ENCODE peak calls at places on chromosomes 12 and 14, in six cellular contexts. One of them, this sample, is unnamed.

GRCh38 chr12:63915105-63915830 is 70.8 kb downstream of the SRGAP1 start:
- DNase-seq in memory B cell: no peak
- DNase-seq in left ventricle myocardium inferior: no peak
- DNase-seq in activated T-helper 1 cell treated with anti-CD3 and anti-CD28 coated beads, Interleukin-2, amount 50 U/mL, for 16 hours: no peak
- DNase-seq in cardiac fibroblast: peak
- DNase-seq in RWPE1: peak
- DNase-seq in this sample: peak

GRCh38 chr14:54127526-54127925 is 170.9 kb upstream of the BMP4 start:
- DNase-seq in memory B cell: no peak
- DNase-seq in left ventricle myocardium inferior: no peak
- DNase-seq in activated T-helper 1 cell treated with anti-CD3 and anti-CD28 coated beads, Interleukin-2, amount 50 U/mL, for 16 hours: no peak
- DNase-seq in cardiac fibroblast: peak
- DNase-seq in RWPE1: no peak
- DNase-seq in this sample: no peak

GRCh38 chr14:29671034-29671433 is 256.6 kb downstream of the PRKD1 start:
- DNase-seq in memory B cell: no peak
- DNase-seq in left ventricle myocardium inferior: no peak
- DNase-seq in activated T-helper 1 cell treated with anti-CD3 and anti-CD28 coated beads, Interleukin-2, amount 50 U/mL, for 16 hours: no peak
- DNase-seq in cardiac fibroblast: peak
- DNase-seq in RWPE1: no peak
- DNase-seq in this sample: no peak

GRCh38 chr12:131353826-131354225 is 357.1 kb upstream of the SFSWAP start:
- DNase-seq in memory B cell: no peak
- DNase-seq in left ventricle myocardium inferior: no peak
- DNase-seq in activated T-helper 1 cell treated with anti-CD3 and anti-CD28 coated beads, Interleukin-2, amount 50 U/mL, for 16 hours: no peak
- DNase-seq in cardiac fibroblast: no peak
- DNase-seq in RWPE1: peak
- DNase-seq in this sample: no peak

GRCh38 chr12:11894890-11895289 is 175.8 kb upstream of the BCL2L14 start:
- DNase-seq in memory B cell: no peak
- DNase-seq in left ventricle myocardium inferior: no peak
- DNase-seq in activated T-helper 1 cell treated with anti-CD3 and anti-CD28 coated beads, Interleukin-2, amount 50 U/mL, for 16 hours: no peak
- DNase-seq in cardiac fibroblast: no peak
- DNase-seq in RWPE1: no peak
- DNase-seq in this sample: no peak

GRCh38 chr14:57380935-57381334 is 9.5 kb upstream of the NAA30 start:
- DNase-seq in memory B cell: no peak
- DNase-seq in left ventricle myocardium inferior: no peak
- DNase-seq in activated T-helper 1 cell treated with anti-CD3 and anti-CD28 coated beads, Interleukin-2, amount 50 U/mL, for 16 hours: no peak
- DNase-seq in cardiac fibroblast: no peak
- DNase-seq in RWPE1: no peak
- DNase-seq in this sample: no peak

GRCh38 chr14:22177870-22178269 is 411.2 kb downstream of the DAD1 start:
- DNase-seq in memory B cell: no peak
- DNase-seq in left ventricle myocardium inferior: no peak
- DNase-seq in activated T-helper 1 cell treated with anti-CD3 and anti-CD28 coated beads, Interleukin-2, amount 50 U/mL, for 16 hours: no peak
- DNase-seq in cardiac fibroblast: no peak
- DNase-seq in RWPE1: no peak
- DNase-seq in this sample: no peak

GRCh38 chr14:22500954-22501353 is 88.1 kb downstream of the DAD1 start:
- DNase-seq in memory B cell: no peak
- DNase-seq in left ventricle myocardium inferior: no peak
- DNase-seq in activated T-helper 1 cell treated with anti-CD3 and anti-CD28 coated beads, Interleukin-2, amount 50 U/mL, for 16 hours: no peak
- DNase-seq in cardiac fibroblast: no peak
- DNase-seq in RWPE1: no peak
- DNase-seq in this sample: no peak

GRCh38 chr12:6341439-6342139 is at the start of gene TNFRSF1A:
- DNase-seq in memory B cell: no peak
- DNase-seq in left ventricle myocardium inferior: peak
- DNase-seq in activated T-helper 1 cell treated with anti-CD3 and anti-CD28 coated beads, Interleukin-2, amount 50 U/mL, for 16 hours: no peak
- DNase-seq in cardiac fibroblast: peak
- DNase-seq in RWPE1: peak
- DNase-seq in this sample: peak

GRCh38 chr14:61523751-61524150 is 171.6 kb upstream of the HIF1A start:
- DNase-seq in memory B cell: no peak
- DNase-seq in left ventricle myocardium inferior: no peak
- DNase-seq in activated T-helper 1 cell treated with anti-CD3 and anti-CD28 coated beads, Interleukin-2, amount 50 U/mL, for 16 hours: no peak
- DNase-seq in cardiac fibroblast: no peak
- DNase-seq in RWPE1: peak
- DNase-seq in this sample: no peak

GRCh38 chr14:93525691-93526451 is 95.1 kb downstream of the UNC79 start:
- DNase-seq in memory B cell: no peak
- DNase-seq in left ventricle myocardium inferior: no peak
- DNase-seq in activated T-helper 1 cell treated with anti-CD3 and anti-CD28 coated beads, Interleukin-2, amount 50 U/mL, for 16 hours: no peak
- DNase-seq in cardiac fibroblast: peak
- DNase-seq in RWPE1: no peak
- DNase-seq in this sample: no peak

GRCh38 chr12:30425445-30425844 is 270.2 kb downstream of the IPO8 start:
- DNase-seq in memory B cell: no peak
- DNase-seq in left ventricle myocardium inferior: no peak
- DNase-seq in activated T-helper 1 cell treated with anti-CD3 and anti-CD28 coated beads, Interleukin-2, amount 50 U/mL, for 16 hours: no peak
- DNase-seq in cardiac fibroblast: no peak
- DNase-seq in RWPE1: no peak
- DNase-seq in this sample: no peak

GRCh38 chr12:115569694-115570093 is 707.8 kb downstream of the MED13L start:
- DNase-seq in memory B cell: no peak
- DNase-seq in left ventricle myocardium inferior: no peak
- DNase-seq in activated T-helper 1 cell treated with anti-CD3 and anti-CD28 coated beads, Interleukin-2, amount 50 U/mL, for 16 hours: no peak
- DNase-seq in cardiac fibroblast: no peak
- DNase-seq in RWPE1: no peak
- DNase-seq in this sample: peak

GRCh38 chr12:23564454-23564853 is 385.0 kb downstream of the SOX5 start:
- DNase-seq in memory B cell: no peak
- DNase-seq in left ventricle myocardium inferior: no peak
- DNase-seq in activated T-helper 1 cell treated with anti-CD3 and anti-CD28 coated beads, Interleukin-2, amount 50 U/mL, for 16 hours: no peak
- DNase-seq in cardiac fibroblast: no peak
- DNase-seq in RWPE1: no peak
- DNase-seq in this sample: peak

GRCh38 chr14:63897706-63898105 is 44.9 kb downstream of the SYNE2 start:
- DNase-seq in memory B cell: no peak
- DNase-seq in left ventricle myocardium inferior: no peak
- DNase-seq in activated T-helper 1 cell treated with anti-CD3 and anti-CD28 coated beads, Interleukin-2, amount 50 U/mL, for 16 hours: no peak
- DNase-seq in cardiac fibroblast: peak
- DNase-seq in RWPE1: no peak
- DNase-seq in this sample: no peak

GRCh38 chr12:70236990-70237389 is 6.2 kb upstream of the CNOT2 start:
- DNase-seq in memory B cell: no peak
- DNase-seq in left ventricle myocardium inferior: no peak
- DNase-seq in activated T-helper 1 cell treated with anti-CD3 and anti-CD28 coated beads, Interleukin-2, amount 50 U/mL, for 16 hours: no peak
- DNase-seq in cardiac fibroblast: no peak
- DNase-seq in RWPE1: no peak
- DNase-seq in this sample: no peak

GRCh38 chr14:73097421-73097820 is 38.9 kb upstream of the PSEN1 start:
- DNase-seq in memory B cell: no peak
- DNase-seq in left ventricle myocardium inferior: no peak
- DNase-seq in activated T-helper 1 cell treated with anti-CD3 and anti-CD28 coated beads, Interleukin-2, amount 50 U/mL, for 16 hours: no peak
- DNase-seq in cardiac fibroblast: no peak
- DNase-seq in RWPE1: no peak
- DNase-seq in this sample: no peak

GRCh38 chr14:96243785-96244184 is 12.2 kb upstream of the BDKRB1 start:
- DNase-seq in memory B cell: no peak
- DNase-seq in left ventricle myocardium inferior: no peak
- DNase-seq in activated T-helper 1 cell treated with anti-CD3 and anti-CD28 coated beads, Interleukin-2, amount 50 U/mL, for 16 hours: no peak
- DNase-seq in cardiac fibroblast: no peak
- DNase-seq in RWPE1: no peak
- DNase-seq in this sample: no peak

GRCh38 chr12:57151741-57152407 is 4.5 kb upstream of the LRP1-AS start:
- DNase-seq in memory B cell: no peak
- DNase-seq in left ventricle myocardium inferior: peak
- DNase-seq in activated T-helper 1 cell treated with anti-CD3 and anti-CD28 coated beads, Interleukin-2, amount 50 U/mL, for 16 hours: no peak
- DNase-seq in cardiac fibroblast: peak
- DNase-seq in RWPE1: peak
- DNase-seq in this sample: no peak

GRCh38 chr12:11576104-11576503 is 73.4 kb upstream of the ETV6 start:
- DNase-seq in memory B cell: no peak
- DNase-seq in left ventricle myocardium inferior: no peak
- DNase-seq in activated T-helper 1 cell treated with anti-CD3 and anti-CD28 coated beads, Interleukin-2, amount 50 U/mL, for 16 hours: no peak
- DNase-seq in cardiac fibroblast: peak
- DNase-seq in RWPE1: peak
- DNase-seq in this sample: no peak

GRCh38 chr14:90759370-90760054 is 56.7 kb downstream of the TTC7B start:
- DNase-seq in memory B cell: peak
- DNase-seq in left ventricle myocardium inferior: no peak
- DNase-seq in activated T-helper 1 cell treated with anti-CD3 and anti-CD28 coated beads, Interleukin-2, amount 50 U/mL, for 16 hours: no peak
- DNase-seq in cardiac fibroblast: no peak
- DNase-seq in RWPE1: no peak
- DNase-seq in this sample: no peak

GRCh38 chr14:60970146-60970545 is 10.7 kb downstream of the TRMT5 start:
- DNase-seq in memory B cell: no peak
- DNase-seq in left ventricle myocardium inferior: no peak
- DNase-seq in activated T-helper 1 cell treated with anti-CD3 and anti-CD28 coated beads, Interleukin-2, amount 50 U/mL, for 16 hours: no peak
- DNase-seq in cardiac fibroblast: no peak
- DNase-seq in RWPE1: no peak
- DNase-seq in this sample: no peak

GRCh38 chr12:10849425-10849878 is at the start of gene PRR4:
- DNase-seq in memory B cell: no peak
- DNase-seq in left ventricle myocardium inferior: no peak
- DNase-seq in activated T-helper 1 cell treated with anti-CD3 and anti-CD28 coated beads, Interleukin-2, amount 50 U/mL, for 16 hours: no peak
- DNase-seq in cardiac fibroblast: peak
- DNase-seq in RWPE1: no peak
- DNase-seq in this sample: no peak

GRCh38 chr14:105294142-105294597 is 6.6 kb downstream of the BRF1 start:
- DNase-seq in memory B cell: no peak
- DNase-seq in left ventricle myocardium inferior: peak
- DNase-seq in activated T-helper 1 cell treated with anti-CD3 and anti-CD28 coated beads, Interleukin-2, amount 50 U/mL, for 16 hours: peak
- DNase-seq in cardiac fibroblast: peak
- DNase-seq in RWPE1: no peak
- DNase-seq in this sample: no peak

GRCh38 chr12:27545666-27546065 is 21.7 kb downstream of the PPFIBP1 start:
- DNase-seq in memory B cell: no peak
- DNase-seq in left ventricle myocardium inferior: no peak
- DNase-seq in activated T-helper 1 cell treated with anti-CD3 and anti-CD28 coated beads, Interleukin-2, amount 50 U/mL, for 16 hours: no peak
- DNase-seq in cardiac fibroblast: no peak
- DNase-seq in RWPE1: no peak
- DNase-seq in this sample: no peak